ENCODE peak calls at places on chromosome 10, in six cellular contexts. One of them, this sample, is unnamed.

GRCh38 chr10:61939575-61940301 is 38.2 kb downstream of the ARID5B start:
- DNase-seq in PC-3: peak
- DNase-seq in HFF-Myc: peak
- DNase-seq in IMR-90: peak
- DNase-seq in prostate gland: no peak
- DNase-seq in right lobe of liver: no peak
- DNase-seq in this sample: no peak

GRCh38 chr10:114262478-114262877 is 23.4 kb downstream of the VWA2 start:
- DNase-seq in PC-3: no peak
- DNase-seq in HFF-Myc: no peak
- DNase-seq in IMR-90: no peak
- DNase-seq in prostate gland: no peak
- DNase-seq in right lobe of liver: no peak
- DNase-seq in this sample: no peak

GRCh38 chr10:74669210-74669609 is 157.2 kb upstream of the KAT6B start:
- DNase-seq in PC-3: no peak
- DNase-seq in HFF-Myc: peak
- DNase-seq in IMR-90: no peak
- DNase-seq in prostate gland: no peak
- DNase-seq in right lobe of liver: no peak
- DNase-seq in this sample: no peak

GRCh38 chr10:97407211-97407951 is 6.2 kb upstream of the RRP12 start:
- DNase-seq in PC-3: peak
- DNase-seq in HFF-Myc: peak
- DNase-seq in IMR-90: peak
- DNase-seq in prostate gland: peak
- DNase-seq in right lobe of liver: peak
- DNase-seq in this sample: no peak

GRCh38 chr10:130254168-130255061 is 118.2 kb downstream of the GLRX3 start:
- DNase-seq in PC-3: no peak
- DNase-seq in HFF-Myc: no peak
- DNase-seq in IMR-90: no peak
- DNase-seq in prostate gland: no peak
- DNase-seq in right lobe of liver: no peak
- DNase-seq in this sample: no peak

GRCh38 chr10:60963441-60964256 is 19.7 kb upstream of the RHOBTB1 start:
- DNase-seq in PC-3: peak
- DNase-seq in HFF-Myc: no peak
- DNase-seq in IMR-90: peak
- DNase-seq in prostate gland: no peak
- DNase-seq in right lobe of liver: no peak
- DNase-seq in this sample: no peak

GRCh38 chr10:104472505-104472904 is 118.9 kb downstream of the CFAP58 start:
- DNase-seq in PC-3: peak
- DNase-seq in HFF-Myc: no peak
- DNase-seq in IMR-90: peak
- DNase-seq in prostate gland: no peak
- DNase-seq in right lobe of liver: no peak
- DNase-seq in this sample: no peak

GRCh38 chr10:11397077-11397476 is 214.4 kb downstream of the USP6NL start:
- DNase-seq in PC-3: no peak
- DNase-seq in HFF-Myc: no peak
- DNase-seq in IMR-90: no peak
- DNase-seq in prostate gland: no peak
- DNase-seq in right lobe of liver: no peak
- DNase-seq in this sample: no peak

GRCh38 chr10:80517416-80518142 is 20.1 kb upstream of the SH2D4B start:
- DNase-seq in PC-3: no peak
- DNase-seq in HFF-Myc: no peak
- DNase-seq in IMR-90: no peak
- DNase-seq in prostate gland: no peak
- DNase-seq in right lobe of liver: peak
- DNase-seq in this sample: no peak

GRCh38 chr10:110758898-110759297 is 112.8 kb upstream of the PDCD4 start:
- DNase-seq in PC-3: peak
- DNase-seq in HFF-Myc: peak
- DNase-seq in IMR-90: peak
- DNase-seq in prostate gland: no peak
- DNase-seq in right lobe of liver: no peak
- DNase-seq in this sample: no peak

GRCh38 chr10:122519873-122520272 is 40.7 kb upstream of the DMBT1 start:
- DNase-seq in PC-3: no peak
- DNase-seq in HFF-Myc: no peak
- DNase-seq in IMR-90: no peak
- DNase-seq in prostate gland: no peak
- DNase-seq in right lobe of liver: no peak
- DNase-seq in this sample: no peak

GRCh38 chr10:60960913-60961312 is 16.9 kb upstream of the RHOBTB1 start:
- DNase-seq in PC-3: no peak
- DNase-seq in HFF-Myc: no peak
- DNase-seq in IMR-90: no peak
- DNase-seq in prostate gland: no peak
- DNase-seq in right lobe of liver: no peak
- DNase-seq in this sample: no peak

GRCh38 chr10:35451103-35452016 is 115.1 kb downstream of the CCNY start:
- DNase-seq in PC-3: no peak
- DNase-seq in HFF-Myc: no peak
- DNase-seq in IMR-90: peak
- DNase-seq in prostate gland: no peak
- DNase-seq in right lobe of liver: no peak
- DNase-seq in this sample: no peak

GRCh38 chr10:78812571-78813318 is 256.0 kb upstream of the ZMIZ1 start:
- DNase-seq in PC-3: no peak
- DNase-seq in HFF-Myc: no peak
- DNase-seq in IMR-90: no peak
- DNase-seq in prostate gland: no peak
- DNase-seq in right lobe of liver: no peak
- DNase-seq in this sample: no peak

GRCh38 chr10:44981172-44982113 is 2.8 kb upstream of the DEPP1 start:
- DNase-seq in PC-3: peak
- DNase-seq in HFF-Myc: no peak
- DNase-seq in IMR-90: peak
- DNase-seq in prostate gland: no peak
- DNase-seq in right lobe of liver: peak
- DNase-seq in this sample: peak

GRCh38 chr10:71531485-71532446 is 135.0 kb downstream of the CDH23 start:
- DNase-seq in PC-3: no peak
- DNase-seq in HFF-Myc: no peak
- DNase-seq in IMR-90: no peak
- DNase-seq in prostate gland: no peak
- DNase-seq in right lobe of liver: no peak
- DNase-seq in this sample: no peak

DNA sequence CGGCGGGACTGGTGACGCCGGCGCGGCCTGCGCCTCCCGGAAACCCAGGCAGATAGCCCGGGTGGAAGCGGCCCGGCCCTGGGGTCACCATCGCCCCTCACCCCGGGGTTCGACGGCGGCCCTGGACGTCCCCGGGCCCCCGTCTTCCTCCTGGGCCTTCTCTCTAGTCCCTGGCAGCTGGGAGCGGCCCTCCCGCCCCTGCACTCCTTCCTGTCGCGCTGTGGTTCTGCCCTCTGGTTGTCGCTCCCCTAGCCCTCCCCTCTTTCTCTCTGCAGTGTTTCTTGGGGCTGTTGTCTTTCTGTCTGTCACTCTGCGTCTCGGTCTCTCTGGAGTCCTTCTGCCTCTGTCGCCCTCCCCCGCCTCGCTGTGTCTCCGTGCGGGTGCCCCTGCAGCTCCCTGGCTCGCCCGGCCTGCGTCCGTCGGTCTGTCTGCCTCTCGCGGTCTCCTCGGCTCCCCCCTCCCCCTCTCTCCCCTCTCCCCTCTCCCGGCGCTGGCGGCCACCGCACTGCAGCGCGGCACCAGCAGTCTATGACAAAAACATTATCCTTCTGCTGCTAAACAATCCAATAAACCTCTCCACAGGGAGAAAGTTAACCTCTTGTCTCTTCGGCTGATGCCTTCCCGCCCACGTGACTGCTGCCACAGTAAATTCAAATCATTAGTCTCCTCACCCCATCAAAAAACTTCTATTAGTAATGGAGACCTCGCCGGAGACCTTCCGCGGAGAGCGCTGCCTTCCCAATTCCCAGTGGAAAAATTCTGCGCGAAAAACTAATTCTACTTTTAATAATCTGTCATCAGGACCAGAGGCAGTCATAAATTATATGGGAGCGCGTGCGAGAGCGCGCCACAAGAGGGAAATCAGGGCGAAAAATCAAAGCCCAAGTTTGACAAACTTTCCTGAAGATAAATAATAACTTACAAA is 90.3 kb upstream of the PAX2 start:
- DNase-seq in PC-3: no peak
- DNase-seq in HFF-Myc: no peak
- DNase-seq in IMR-90: no peak
- DNase-seq in prostate gland: no peak
- DNase-seq in right lobe of liver: no peak
- DNase-seq in this sample: no peak
- H3K4me3 ChIP-seq in PC-3: no peak
- H3K4me3 ChIP-seq in HFF-Myc: no peak
- H3K4me3 ChIP-seq in IMR-90: no peak
- H3K4me3 ChIP-seq in prostate gland: no peak
- H3K4me3 ChIP-seq in right lobe of liver: no peak
- H3K4me3 ChIP-seq in this sample: peak

GRCh38 chr10:127196227-127196954 is at the start of gene INSYN2A:
- DNase-seq in PC-3: peak
- DNase-seq in HFF-Myc: no peak
- DNase-seq in IMR-90: peak
- DNase-seq in prostate gland: no peak
- DNase-seq in right lobe of liver: peak
- DNase-seq in this sample: no peak

GRCh38 chr10:127200646-127201045 is 4.3 kb upstream of the INSYN2A start:
- DNase-seq in PC-3: no peak
- DNase-seq in HFF-Myc: no peak
- DNase-seq in IMR-90: no peak
- DNase-seq in prostate gland: no peak
- DNase-seq in right lobe of liver: no peak
- DNase-seq in this sample: no peak

GRCh38 chr10:127196955-127197432 is 603 bp upstream of the INSYN2A start:
- DNase-seq in PC-3: no peak
- DNase-seq in HFF-Myc: no peak
- DNase-seq in IMR-90: no peak
- DNase-seq in prostate gland: no peak
- DNase-seq in right lobe of liver: no peak
- DNase-seq in this sample: no peak

GRCh38 chr10:127198307-127198706 is 1.9 kb upstream of the INSYN2A start:
- DNase-seq in PC-3: no peak
- DNase-seq in HFF-Myc: no peak
- DNase-seq in IMR-90: no peak
- DNase-seq in prostate gland: no peak
- DNase-seq in right lobe of liver: no peak
- DNase-seq in this sample: no peak

DNA sequence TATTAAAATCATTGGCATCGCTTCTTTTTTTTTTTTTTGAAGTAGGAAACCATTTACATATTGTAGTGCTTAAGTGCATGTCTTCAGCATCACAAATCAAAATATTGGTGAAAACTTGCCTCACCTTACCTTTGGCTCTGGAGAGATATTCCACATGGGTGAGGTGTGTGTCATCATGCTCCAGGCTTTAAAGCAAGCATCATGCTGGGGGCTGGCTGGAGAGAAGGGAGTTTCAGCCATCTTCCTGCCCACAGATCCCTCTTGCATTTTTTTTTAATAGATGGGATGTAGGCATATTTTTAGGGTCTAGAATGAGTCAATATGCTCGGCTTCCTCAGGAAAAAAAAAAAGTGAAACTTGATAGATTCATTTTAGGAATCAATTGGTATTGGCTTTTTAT is 2.3 kb upstream of the INSYN2A start:
- DNase-seq in PC-3: no peak
- DNase-seq in HFF-Myc: no peak
- DNase-seq in IMR-90: no peak
- DNase-seq in prostate gland: no peak
- DNase-seq in right lobe of liver: no peak
- DNase-seq in this sample: no peak
- TF ChIP-seq CTCF in PC-3: no peak
- TF ChIP-seq CTCF in HFF-Myc: no peak
- TF ChIP-seq CTCF in IMR-90: no peak
- TF ChIP-seq CTCF in prostate gland: no peak
- TF ChIP-seq CTCF in right lobe of liver: no peak
- TF ChIP-seq CTCF in this sample: no peak

GRCh38 chr10:99984635-99985034 is 25.1 kb downstream of the DNMBP start:
- DNase-seq in PC-3: no peak
- DNase-seq in HFF-Myc: no peak
- DNase-seq in IMR-90: no peak
- DNase-seq in prostate gland: no peak
- DNase-seq in right lobe of liver: no peak
- DNase-seq in this sample: no peak
- H3K4me3 ChIP-seq in PC-3: peak
- H3K4me3 ChIP-seq in HFF-Myc: peak
- H3K4me3 ChIP-seq in IMR-90: no peak
- H3K4me3 ChIP-seq in prostate gland: no peak
- H3K4me3 ChIP-seq in right lobe of liver: no peak
- H3K4me3 ChIP-seq in this sample: no peak

GRCh38 chr10:124495176-124495575 is 33.6 kb downstream of the LHPP start:
- DNase-seq in PC-3: peak
- DNase-seq in HFF-Myc: no peak
- DNase-seq in IMR-90: no peak
- DNase-seq in prostate gland: peak
- DNase-seq in right lobe of liver: no peak
- DNase-seq in this sample: no peak
- TF ChIP-seq CTCF in PC-3: no peak
- TF ChIP-seq CTCF in HFF-Myc: no peak
- TF ChIP-seq CTCF in IMR-90: no peak
- TF ChIP-seq CTCF in prostate gland: no peak
- TF ChIP-seq CTCF in right lobe of liver: no peak
- TF ChIP-seq CTCF in this sample: no peak

GRCh38 chr10:133334495-133335237 is 2.0 kb downstream of the CALY start:
- DNase-seq in PC-3: no peak
- DNase-seq in HFF-Myc: no peak
- DNase-seq in IMR-90: no peak
- DNase-seq in prostate gland: no peak
- DNase-seq in right lobe of liver: no peak
- DNase-seq in this sample: no peak
- H3K4me3 ChIP-seq in PC-3: no peak
- H3K4me3 ChIP-seq in HFF-Myc: peak
- H3K4me3 ChIP-seq in IMR-90: peak
- H3K4me3 ChIP-seq in prostate gland: peak
- H3K4me3 ChIP-seq in right lobe of liver: no peak
- H3K4me3 ChIP-seq in this sample: peak